ENCODE peak calls at places on chromosomes 5 and 9, in eight cellular contexts. One of them, this sample, is unnamed.
A peak's percentile ranks its signal among the peaks of the same experiment; 100 is the strongest.

GRCh38 chr5:71587709-71588532 is 781 bp downstream of the MCCC2 start:
- DNase-seq in HCT116: no peak
- DNase-seq in Panc1: no peak
- DNase-seq in GM23338: peak; percentile 48
- DNase-seq in suprapubic skin: no peak
- DNase-seq in breast epithelium: no peak
- DNase-seq in transverse colon: no peak
- DNase-seq in stomach: no peak
- DNase-seq in this sample: peak; percentile 78

GRCh38 chr5:125756456-125756855 is 666.8 kb upstream of the GRAMD2B start:
- DNase-seq in HCT116: no peak
- DNase-seq in breast epithelium: no peak
- DNase-seq in GM23338: no peak
- DNase-seq in stomach: no peak
- DNase-seq in suprapubic skin: no peak
- DNase-seq in Panc1: no peak
- DNase-seq in transverse colon: no peak
- DNase-seq in this sample: no peak

GRCh38 chr5:68367274-68367673 is 151.7 kb downstream of the PIK3R1 start:
- DNase-seq in Panc1: no peak
- DNase-seq in suprapubic skin: no peak
- DNase-seq in transverse colon: no peak
- DNase-seq in breast epithelium: no peak
- DNase-seq in GM23338: no peak
- DNase-seq in stomach: no peak
- DNase-seq in HCT116: no peak
- DNase-seq in this sample: peak; percentile 68

GRCh38 chr5:674630-675011 is 18.5 kb downstream of the TPPP start:
- DNase-seq in HCT116: no peak
- DNase-seq in transverse colon: no peak
- DNase-seq in suprapubic skin: no peak
- DNase-seq in GM23338: no peak
- DNase-seq in breast epithelium: peak; percentile 45
- DNase-seq in Panc1: no peak
- DNase-seq in stomach: peak; percentile 22
- DNase-seq in this sample: no peak

GRCh38 chr9:127635198-127635735 is 23.2 kb downstream of the STXBP1 start:
- DNase-seq in breast epithelium: no peak
- DNase-seq in HCT116: no peak
- DNase-seq in Panc1: no peak
- DNase-seq in GM23338: no peak
- DNase-seq in transverse colon: no peak
- DNase-seq in stomach: no peak
- DNase-seq in suprapubic skin: no peak
- DNase-seq in this sample: no peak

GRCh38 chr5:59097116-59097515 is 514.2 kb downstream of the RAB3C start:
- DNase-seq in transverse colon: no peak
- DNase-seq in stomach: no peak
- DNase-seq in Panc1: no peak
- DNase-seq in suprapubic skin: no peak
- DNase-seq in breast epithelium: no peak
- DNase-seq in HCT116: no peak
- DNase-seq in GM23338: no peak
- DNase-seq in this sample: no peak

GRCh38 chr9:121121582-121122087 is 46.9 kb downstream of the CNTRL start:
- DNase-seq in suprapubic skin: peak; percentile 99
- DNase-seq in GM23338: peak; percentile 98
- DNase-seq in Panc1: peak; percentile 68
- DNase-seq in HCT116: peak; percentile 90
- DNase-seq in transverse colon: peak; percentile 97
- DNase-seq in stomach: peak; percentile 98
- DNase-seq in breast epithelium: peak; percentile 97
- DNase-seq in this sample: peak; percentile 99

GRCh38 chr9:76910861-76911260 is 4.9 kb upstream of the PRUNE2 start:
- DNase-seq in HCT116: no peak
- DNase-seq in stomach: no peak
- DNase-seq in GM23338: no peak
- DNase-seq in Panc1: no peak
- DNase-seq in suprapubic skin: no peak
- DNase-seq in breast epithelium: no peak
- DNase-seq in transverse colon: no peak
- DNase-seq in this sample: no peak

GRCh38 chr5:1050449-1051365 is 42.1 kb downstream of the NKD2 start:
- DNase-seq in Panc1: no peak
- DNase-seq in suprapubic skin: no peak
- DNase-seq in HCT116: no peak
- DNase-seq in transverse colon: no peak
- DNase-seq in stomach: no peak
- DNase-seq in breast epithelium: no peak
- DNase-seq in GM23338: peak; percentile 2
- DNase-seq in this sample: no peak

GRCh38 chr9:20290287-20290686 is 332.0 kb downstream of the MLLT3 start:
- DNase-seq in Panc1: no peak
- DNase-seq in breast epithelium: no peak
- DNase-seq in HCT116: no peak
- DNase-seq in transverse colon: no peak
- DNase-seq in GM23338: no peak
- DNase-seq in stomach: no peak
- DNase-seq in suprapubic skin: no peak
- DNase-seq in this sample: no peak

GRCh38 chr9:92290785-92291429 is 2.6 kb downstream of the IARS1 start:
- DNase-seq in stomach: no peak
- DNase-seq in GM23338: no peak
- DNase-seq in HCT116: no peak
- DNase-seq in transverse colon: no peak
- DNase-seq in breast epithelium: no peak
- DNase-seq in suprapubic skin: no peak
- DNase-seq in Panc1: no peak
- DNase-seq in this sample: no peak

GRCh38 chr5:81147011-81147594 is 86.0 kb upstream of the CKMT2 start:
- DNase-seq in Panc1: no peak
- DNase-seq in breast epithelium: no peak
- DNase-seq in HCT116: no peak
- DNase-seq in suprapubic skin: no peak
- DNase-seq in GM23338: no peak
- DNase-seq in transverse colon: no peak
- DNase-seq in stomach: no peak
- DNase-seq in this sample: no peak

GRCh38 chr5:176792584-176793342 is 17.6 kb upstream of the UNC5A start:
- DNase-seq in Panc1: no peak
- DNase-seq in breast epithelium: no peak
- DNase-seq in transverse colon: no peak
- DNase-seq in stomach: no peak
- DNase-seq in GM23338: no peak
- DNase-seq in HCT116: no peak
- DNase-seq in suprapubic skin: no peak
- DNase-seq in this sample: no peak

GRCh38 chr5:123755587-123756324 is 243.8 kb downstream of the CSNK1G3 start:
- DNase-seq in transverse colon: no peak
- DNase-seq in HCT116: no peak
- DNase-seq in GM23338: no peak
- DNase-seq in breast epithelium: no peak
- DNase-seq in stomach: no peak
- DNase-seq in suprapubic skin: no peak
- DNase-seq in Panc1: no peak
- DNase-seq in this sample: no peak

GRCh38 chr5:136374003-136374402 is 8.7 kb upstream of the TRPC7 start:
- DNase-seq in breast epithelium: no peak
- DNase-seq in stomach: no peak
- DNase-seq in transverse colon: no peak
- DNase-seq in GM23338: peak; percentile 53
- DNase-seq in HCT116: no peak
- DNase-seq in Panc1: no peak
- DNase-seq in suprapubic skin: no peak
- DNase-seq in this sample: no peak

GRCh38 chr9:137269231-137269772 is 8.2 kb upstream of the TOR4A start:
- DNase-seq in Panc1: no peak
- DNase-seq in breast epithelium: no peak
- DNase-seq in HCT116: no peak
- DNase-seq in transverse colon: peak; percentile 78
- DNase-seq in GM23338: no peak
- DNase-seq in suprapubic skin: no peak
- DNase-seq in stomach: peak; percentile 82
- DNase-seq in this sample: no peak

GRCh38 chr9:130343445-130343918 is 77.9 kb downstream of the HMCN2 start:
- DNase-seq in Panc1: no peak
- DNase-seq in GM23338: peak; percentile 82
- DNase-seq in HCT116: no peak
- DNase-seq in suprapubic skin: no peak
- DNase-seq in stomach: no peak
- DNase-seq in transverse colon: no peak
- DNase-seq in breast epithelium: no peak
- DNase-seq in this sample: no peak

GRCh38 chr5:54996476-54996875 is 11.1 kb upstream of the ESM1 start:
- DNase-seq in breast epithelium: no peak
- DNase-seq in HCT116: no peak
- DNase-seq in GM23338: no peak
- DNase-seq in Panc1: no peak
- DNase-seq in suprapubic skin: no peak
- DNase-seq in transverse colon: no peak
- DNase-seq in stomach: no peak
- DNase-seq in this sample: no peak

DNA sequence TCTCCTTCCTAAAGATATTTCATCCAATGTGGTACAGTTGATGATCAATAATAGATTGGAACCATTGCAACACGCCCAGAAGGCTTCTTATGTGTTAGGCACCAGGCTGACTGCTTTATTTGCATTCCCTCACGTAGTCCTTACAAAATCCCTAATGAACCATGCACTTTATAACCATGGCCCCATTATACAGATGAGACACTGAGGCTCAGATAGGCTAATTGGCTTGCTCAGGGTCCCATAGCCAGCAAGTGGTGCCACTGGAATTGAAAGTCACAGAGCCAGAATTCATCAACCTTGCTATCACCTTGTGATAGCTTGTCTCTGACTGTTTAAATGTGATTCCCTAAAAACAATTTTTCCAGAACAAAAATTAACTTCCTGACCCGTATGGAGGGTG is 27.8 kb upstream of the RAI14 start:
- DNase-seq in Panc1: no peak
- DNase-seq in HCT116: no peak
- DNase-seq in GM23338: no peak
- DNase-seq in transverse colon: no peak
- DNase-seq in breast epithelium: no peak
- DNase-seq in stomach: no peak
- DNase-seq in suprapubic skin: no peak
- DNase-seq in this sample: no peak
- H3K36me3 ChIP-seq in Panc1: no peaks in the 10 kb centered on the region
- H3K36me3 ChIP-seq in HCT116: no peaks in the 10 kb centered on the region
- H3K36me3 ChIP-seq in GM23338: no peaks in the 10 kb centered on the region
- H3K36me3 ChIP-seq in transverse colon: no peaks in the 10 kb centered on the region
- H3K36me3 ChIP-seq in breast epithelium: no peaks in the 10 kb centered on the region
- H3K36me3 ChIP-seq in stomach: no peaks in the 10 kb centered on the region
- H3K36me3 ChIP-seq in suprapubic skin: no peaks in the 10 kb centered on the region
- H3K36me3 ChIP-seq in this sample: no peaks in the 10 kb centered on the region

DNA sequence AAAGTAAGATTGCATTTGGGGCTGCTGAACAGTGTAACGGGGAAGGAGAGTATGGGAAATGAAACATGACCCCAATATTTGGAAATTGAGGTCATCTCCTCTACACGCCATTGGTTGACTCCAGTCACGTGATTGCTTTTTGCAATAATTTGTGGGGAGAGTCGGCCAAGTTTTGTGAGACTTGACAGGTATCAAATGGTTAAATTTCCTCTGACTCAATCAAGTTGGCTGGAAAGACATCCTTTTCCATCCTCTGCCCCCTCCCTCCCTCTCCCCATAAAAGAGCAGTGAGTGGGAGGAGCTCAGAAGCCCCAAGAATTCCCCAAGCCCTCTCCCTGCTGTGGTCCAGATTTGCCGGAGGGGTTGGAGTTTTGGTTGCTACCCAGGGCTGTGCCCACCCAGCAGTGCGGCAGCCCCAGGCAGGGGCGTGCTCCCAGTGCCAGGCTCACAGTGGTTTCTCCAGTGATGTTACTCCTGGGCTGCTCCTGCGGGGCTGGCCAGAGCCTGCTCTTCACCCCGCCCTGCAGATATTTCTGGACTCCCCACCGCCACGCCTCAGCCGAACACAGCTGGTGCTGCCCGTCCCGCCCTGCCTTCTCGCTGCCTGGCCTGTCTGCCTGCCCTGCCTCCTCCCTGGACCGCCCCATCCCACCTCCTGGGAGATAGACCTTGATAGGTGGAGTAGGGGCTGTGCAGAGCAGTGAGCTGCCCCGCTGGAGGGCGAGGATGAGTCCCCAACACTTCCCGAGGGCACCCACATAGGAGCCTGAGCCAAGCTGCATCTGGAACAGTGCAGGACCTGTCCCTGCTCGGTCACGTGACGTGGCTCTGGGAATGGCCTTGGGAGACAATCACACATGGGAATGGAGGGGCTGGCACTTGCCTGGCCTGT is 3.4 kb downstream of the COL5A1 start:
- DNase-seq in stomach: peak; percentile 39
- DNase-seq in breast epithelium: peak; percentile 60
- DNase-seq in transverse colon: peak; percentile 60
- DNase-seq in GM23338: no peak
- DNase-seq in HCT116: no peak
- DNase-seq in Panc1: no peak
- DNase-seq in suprapubic skin: peak; percentile 94
- DNase-seq in this sample: peak; percentile 96
- H3K27ac ChIP-seq in stomach: peak overlapping the region; percentile 6
- H3K27ac ChIP-seq in breast epithelium: peak overlapping the region; percentile 87
- H3K27ac ChIP-seq in transverse colon: peak overlapping the region; percentile 96
- H3K27ac ChIP-seq in GM23338: no peak overlapping the region
- H3K27ac ChIP-seq in HCT116: no peak overlapping the region
- H3K27ac ChIP-seq in Panc1: no peak overlapping the region
- H3K27ac ChIP-seq in suprapubic skin: peak overlapping the region; percentile 73
- H3K27ac ChIP-seq in this sample: peak overlapping the region; percentile 98

DNA sequence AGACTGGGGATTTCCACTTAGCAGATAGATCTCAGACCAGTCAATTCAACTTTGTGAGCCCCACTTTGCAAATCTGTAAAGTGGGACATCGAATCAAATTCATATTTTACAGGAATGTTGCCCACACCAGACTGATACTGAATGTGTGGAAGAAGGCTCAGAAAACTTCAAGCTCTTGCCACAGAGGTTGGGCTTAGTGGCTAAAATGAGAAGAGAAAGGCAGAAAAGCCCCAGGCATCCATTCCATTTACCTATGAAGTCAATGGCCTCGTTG is 1.7 kb downstream of the DUSP1 start:
- DNase-seq in GM23338: no peak
- DNase-seq in breast epithelium: no peak
- DNase-seq in suprapubic skin: no peak
- DNase-seq in HCT116: no peak
- DNase-seq in stomach: no peak
- DNase-seq in transverse colon: no peak
- DNase-seq in Panc1: no peak
- DNase-seq in this sample: no peak
- TF ChIP-seq POLR2AphosphoS5 in GM23338: no peak
- TF ChIP-seq POLR2AphosphoS5 in breast epithelium: no peak
- TF ChIP-seq POLR2AphosphoS5 in suprapubic skin: no peak
- TF ChIP-seq POLR2AphosphoS5 in HCT116: no peak
- TF ChIP-seq POLR2AphosphoS5 in stomach: no peak
- TF ChIP-seq POLR2AphosphoS5 in transverse colon: no peak
- TF ChIP-seq POLR2AphosphoS5 in Panc1: no peak
- TF ChIP-seq POLR2AphosphoS5 in this sample: no peak

GRCh38 chr9:115680226-115680625 is 473.4 kb upstream of the PAPPA start:
- DNase-seq in GM23338: no peak
- DNase-seq in HCT116: no peak
- DNase-seq in stomach: no peak
- DNase-seq in suprapubic skin: no peak
- DNase-seq in breast epithelium: no peak
- DNase-seq in Panc1: no peak
- DNase-seq in transverse colon: no peak
- DNase-seq in this sample: no peak
- H3K36me3 ChIP-seq in GM23338: no peaks in the 10 kb centered on the region
- H3K36me3 ChIP-seq in HCT116: no peaks in the 10 kb centered on the region
- H3K36me3 ChIP-seq in stomach: no peaks in the 10 kb centered on the region
- H3K36me3 ChIP-seq in suprapubic skin: no peaks in the 10 kb centered on the region
- H3K36me3 ChIP-seq in breast epithelium: no peaks in the 10 kb centered on the region
- H3K36me3 ChIP-seq in Panc1: no peaks in the 10 kb centered on the region
- H3K36me3 ChIP-seq in transverse colon: no peaks in the 10 kb centered on the region
- H3K36me3 ChIP-seq in this sample: no peaks in the 10 kb centered on the region

GRCh38 chr9:8287501-8287900 is 487.9 kb upstream of the DMAC1 start:
- DNase-seq in Panc1: no peak
- DNase-seq in stomach: no peak
- DNase-seq in suprapubic skin: no peak
- DNase-seq in HCT116: no peak
- DNase-seq in breast epithelium: no peak
- DNase-seq in GM23338: no peak
- DNase-seq in transverse colon: no peak
- DNase-seq in this sample: no peak
- H3K27ac ChIP-seq in Panc1: no peak overlapping the region
- H3K27ac ChIP-seq in stomach: no peak overlapping the region
- H3K27ac ChIP-seq in suprapubic skin: no peak overlapping the region
- H3K27ac ChIP-seq in HCT116: no peak overlapping the region
- H3K27ac ChIP-seq in breast epithelium: no peak overlapping the region
- H3K27ac ChIP-seq in GM23338: no peak overlapping the region
- H3K27ac ChIP-seq in transverse colon: no peak overlapping the region
- H3K27ac ChIP-seq in this sample: no peak overlapping the region

This sample was measured in esophagus muscularis mucosa.